ENCODE peak calls at places on chromosome 12, in four cellular contexts. K is heart right ventricle, I is pancreas, U is AG04450. P is an unnamed sample. For H3K9me3, the result is how much of the 10 kb centered on the place peaks cover.

GRCh38 chr12:28601659-28602058 is 411.4 kb downstream of the CCDC91 start:
- DNase-seq in U (no peak), I (no peak), K (no peak), P (no peak)

GRCh38 chr12:25368542-25368941 is 117.8 kb upstream of the KRAS start:
- DNase-seq in I (no peak), K (no peak), U (no peak), P (no peak)

GRCh38 chr12:52324068-52324444 is 2.9 kb upstream of the KRT83 start:
- DNase-seq in U (no peak), I (no peak), K (no peak), P (no peak)

GRCh38 chr12:59115526-59115925 is 195.2 kb upstream of the LRIG3 start:
- DNase-seq in K (no peak), I (no peak), U (no peak), P (no peak)

GRCh38 chr12:48183876-48184548 is 568 bp downstream of the CCDC184 start:
- DNase-seq in I (no peak), U (no peak), K (no peak), P (peak)

GRCh38 chr12:67594888-67595287 is 53.7 kb upstream of the DYRK2 start:
- DNase-seq in K (no peak), I (no peak), U (no peak), P (no peak)

GRCh38 chr12:81758421-81759214 is 532 bp downstream of the PPFIA2 start:
- DNase-seq in U (no peak), K (peak), I (peak), P (no peak)

GRCh38 chr12:121022713-121023112 is 6.4 kb upstream of the C12orf43 start:
- DNase-seq in U (no peak), I (no peak), K (no peak), P (no peak)

GRCh38 chr12:78880078-78880477 is 15.5 kb downstream of the SYT1 start:
- DNase-seq in K (no peak), U (no peak), I (no peak), P (no peak)

GRCh38 chr12:46126050-46126727 is 135.8 kb upstream of the SCAF11 start:
- DNase-seq in I (no peak), K (no peak), U (no peak), P (no peak)

GRCh38 chr12:106652510-106653015 is 69.8 kb downstream of the RFX4 start:
- DNase-seq in K (no peak), U (no peak), I (no peak), P (no peak)

GRCh38 chr12:130685850-130686249 is 30.2 kb downstream of the RIMBP2 start:
- DNase-seq in K (no peak), U (no peak), I (no peak), P (no peak)

GRCh38 chr12:130687190-130687589 is 28.9 kb downstream of the RIMBP2 start:
- DNase-seq in I (no peak), K (no peak), U (no peak), P (no peak)

GRCh38 chr12:130686511-130686981 is 29.6 kb downstream of the RIMBP2 start:
- DNase-seq in K (no peak), I (no peak), U (no peak), P (no peak)

GRCh38 chr12:130688027-130688778 is 27.9 kb downstream of the RIMBP2 start:
- DNase-seq in I (no peak), U (no peak), K (no peak), P (no peak)

GRCh38 chr12:130689408-130690405 is 26.4 kb downstream of the RIMBP2 start:
- DNase-seq in K (no peak), U (no peak), I (no peak), P (no peak)
- H3K9me3 ChIP-seq in K (under half), U (half or more), I (under half), P (under half)

DNA sequence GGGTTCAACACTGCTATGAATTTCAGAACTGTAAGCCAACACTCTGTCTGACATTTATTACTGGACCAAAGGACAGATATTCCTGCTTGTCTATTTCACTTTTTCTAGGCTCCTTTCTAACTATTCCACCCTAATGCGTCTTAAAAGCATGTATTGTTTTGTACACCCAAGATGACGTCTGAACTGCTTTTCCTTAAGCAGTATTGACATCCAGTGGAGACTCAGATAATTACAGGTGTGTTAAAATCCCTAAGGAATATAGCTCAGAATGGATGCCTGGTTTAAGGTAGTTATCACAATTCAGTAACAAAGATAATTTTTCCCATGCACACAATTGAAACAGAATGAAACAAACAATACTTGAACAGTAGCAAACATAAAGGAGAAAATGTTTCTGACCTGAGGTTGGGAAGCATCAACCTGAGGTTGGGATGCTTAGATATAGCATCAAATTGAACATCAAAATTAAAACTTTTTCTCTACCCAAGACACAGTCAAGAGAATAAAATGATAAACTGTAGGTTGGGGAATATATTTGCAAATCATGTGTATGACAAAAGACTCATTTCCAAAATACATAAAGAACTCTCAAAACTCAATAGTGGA is 93.7 kb upstream of the PTPRR start:
- DNase-seq in I (no peak), U (no peak), K (no peak), P (no peak)
- TF ChIP-seq CTCF in I (no peak), U (peak), K (no peak), P (peak)

DNA sequence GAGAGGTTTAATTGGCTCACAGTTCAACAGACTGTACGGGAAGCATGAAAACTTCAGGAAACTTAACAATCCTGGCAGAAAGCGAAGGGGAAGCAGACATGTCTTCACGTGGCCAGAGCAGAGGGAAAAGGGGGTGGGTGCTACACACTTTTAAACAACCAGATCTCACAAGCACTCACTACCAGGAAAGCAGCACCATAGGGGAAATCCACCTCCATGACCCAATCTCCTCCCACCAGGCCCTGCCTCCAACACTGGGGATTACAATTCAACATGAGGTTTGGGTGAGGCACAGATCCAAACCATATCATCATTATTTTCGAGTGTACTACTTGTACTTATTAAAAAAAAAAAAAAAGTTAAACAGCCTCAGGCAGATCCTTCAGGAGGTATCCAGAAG is 29.9 kb downstream of the RXYLT1 start:
- DNase-seq in U (no peak), I (no peak), K (no peak), P (no peak)
- H3K27ac ChIP-seq in U (no peak), I (no peak), K (no peak), P (no peak)

GRCh38 chr12:7175493-7175892 is 14.0 kb upstream of the PEX5 start:
- DNase-seq in K (no peak), I (no peak), U (no peak), P (no peak)

GRCh38 chr12:7180685-7181084 is 8.8 kb upstream of the PEX5 start:
- DNase-seq in U (no peak), K (no peak), I (no peak), P (no peak)

GRCh38 chr12:7178481-7178880 is 11.0 kb upstream of the PEX5 start:
- DNase-seq in K (no peak), I (no peak), U (no peak), P (no peak)

GRCh38 chr12:7171854-7172253 is 17.6 kb upstream of the PEX5 start:
- DNase-seq in U (no peak), K (no peak), I (no peak), P (no peak)

DNA sequence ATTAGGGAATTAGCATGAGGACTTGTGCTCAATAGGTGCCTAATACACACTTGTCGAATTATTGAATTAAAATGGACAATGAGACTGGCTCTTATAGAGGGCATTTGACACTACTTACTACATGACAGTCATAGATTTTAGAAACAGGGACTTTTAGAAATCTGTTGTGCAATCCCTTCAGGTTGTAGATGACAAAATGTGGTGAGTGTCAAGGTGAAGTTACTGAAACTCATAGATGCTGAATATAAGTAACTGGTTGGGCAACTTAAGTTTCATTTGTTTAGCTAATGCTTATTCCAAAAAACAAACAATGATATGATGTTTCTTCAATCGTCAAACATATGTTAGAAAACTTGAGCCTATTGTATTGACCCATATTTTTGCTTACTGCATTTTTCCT is 12.9 kb upstream of the PEX5 start:
- DNase-seq in K (no peak), U (no peak), I (no peak), P (no peak)
- H3K9me3 ChIP-seq in K (under half), U (under half), I (under half), P (under half)

DNA sequence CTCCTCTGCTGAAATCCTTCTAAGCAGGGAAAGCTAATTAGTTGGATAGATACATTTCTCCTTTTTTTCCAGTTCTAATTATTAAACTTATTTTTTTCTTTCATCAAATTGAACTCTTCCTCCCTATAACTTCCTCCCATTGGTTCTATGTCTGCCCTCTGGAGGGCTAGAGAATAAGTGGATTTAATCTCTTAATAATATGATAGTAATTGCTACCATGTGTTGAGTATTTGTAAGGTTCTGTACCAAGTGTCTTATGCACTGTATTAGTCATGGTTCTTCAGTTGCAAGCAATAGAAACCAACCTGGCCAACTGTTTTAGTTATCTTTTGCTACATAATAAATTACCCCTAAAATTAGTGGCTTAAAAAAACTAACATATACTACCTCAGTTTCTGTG is 190.5 kb upstream of the PLXNC1 start:
- DNase-seq in U (no peak), I (no peak), K (no peak), P (no peak)
- TF ChIP-seq CTCF in U (peak), I (no peak), K (no peak), P (no peak)

GRCh38 chr12:5768880-5769199 is 176.2 kb downstream of the ANO2 start:
- DNase-seq in K (no peak), U (no peak), I (no peak), P (no peak)
- H3K27ac ChIP-seq in K (peak), U (no peak), I (no peak), P (no peak)

GRCh38 chr12:34289431-34290190 is 267.3 kb downstream of the ALG10 start:
- DNase-seq in I (no peak), U (no peak), K (no peak), P (peak)

GRCh38 chr12:34291426-34291901 is 269.2 kb downstream of the ALG10 start:
- DNase-seq in K (no peak), I (no peak), U (no peak), P (no peak)

GRCh38 chr12:34291001-34291400 is 268.7 kb downstream of the ALG10 start:
- DNase-seq in I (no peak), U (no peak), K (peak), P (no peak)

GRCh38 chr12:34288963-34289345 is 266.7 kb downstream of the ALG10 start:
- DNase-seq in U (no peak), I (no peak), K (no peak), P (no peak)

DNA sequence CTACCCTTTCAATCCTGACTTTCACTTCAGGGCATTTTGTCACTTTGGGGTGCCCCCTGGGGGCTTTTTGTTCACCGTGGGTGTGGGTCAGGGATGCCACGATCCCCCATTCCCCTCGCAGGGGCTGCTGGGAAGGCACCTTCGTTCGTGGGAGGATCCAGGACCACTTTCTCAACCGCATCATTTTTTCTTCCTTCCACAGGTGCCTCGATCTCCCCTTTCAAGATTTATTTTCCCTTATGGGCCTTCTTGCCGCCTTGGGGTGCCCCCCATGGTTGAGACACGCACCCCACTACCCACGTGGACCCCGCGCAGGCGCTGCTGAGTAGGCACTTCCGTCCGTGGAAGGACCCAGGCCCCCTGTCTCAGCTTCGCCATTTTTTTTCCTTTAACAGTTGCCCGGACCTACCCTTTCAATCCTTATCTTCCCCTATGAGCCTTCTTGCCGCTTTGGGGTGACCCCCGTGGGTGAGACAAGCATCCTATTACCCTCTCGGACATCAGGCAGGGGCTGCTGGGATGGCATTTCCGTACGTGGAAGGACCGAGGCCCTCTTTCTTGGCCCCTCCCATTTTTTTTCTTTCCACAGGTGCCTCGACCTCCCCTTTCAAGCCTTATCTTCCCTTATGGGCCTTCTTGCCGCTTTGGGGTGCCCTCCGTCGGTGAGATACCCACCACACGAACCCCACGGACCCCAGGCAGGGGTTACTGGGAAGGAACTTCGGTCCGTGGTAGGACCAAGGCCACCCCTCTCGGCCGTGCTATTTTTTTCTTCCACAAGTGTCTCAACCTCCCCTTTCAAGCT is 268.1 kb downstream of the ALG10 start:
- DNase-seq in K (no peak), U (no peak), I (no peak), P (no peak)
- H3K9me3 ChIP-seq in K (under half), U (half or more), I (under half), P (under half)

GRCh38 chr12:32107376-32108267 is 975 bp downstream of the BICD1 start:
- DNase-seq in K (no peak), I (peak), U (no peak), P (peak)

GRCh38 chr12:32108829-32109228 is 2.2 kb downstream of the BICD1 start:
- DNase-seq in I (no peak), U (no peak), K (no peak), P (no peak)

GRCh38 chr12:32104572-32105355 is 1.9 kb upstream of the BICD1 start:
- DNase-seq in U (no peak), K (no peak), I (no peak), P (no peak)

GRCh38 chr12:32106153-32106516 is 512 bp upstream of the BICD1 start:
- DNase-seq in U (no peak), I (no peak), K (no peak), P (no peak)

GRCh38 chr12:32106517-32107366 is at the start of gene BICD1:
- DNase-seq in U (peak), K (peak), I (peak), P (peak)
- TF ChIP-seq CTCF in U (peak), K (no peak), I (no peak), P (no peak)